ENCODE peak calls at places on chromosomes 1 and 21, in five cellular contexts. F is GM23248, W is K562, E is neural progenitor cell, R is PC-9. Y is an unnamed sample.

GRCh38 chr21:36097427-36098230 is 27.8 kb downstream of the CBR1 start:
- DNase-seq in W (peak), E (no peak), R (no peak), F (no peak), Y (no peak)

GRCh38 chr1:5164155-5164554 is 509.7 kb downstream of the AJAP1 start:
- DNase-seq in E (no peak), W (no peak), R (no peak), F (no peak), Y (no peak)

GRCh38 chr1:206430031-206430983 is 40.0 kb upstream of the IKBKE start:
- DNase-seq in R (peak), F (peak), E (no peak), W (no peak), Y (no peak)

GRCh38 chr1:235278233-235278914 is 49.6 kb downstream of the ARID4B start:
- DNase-seq in E (no peak), W (no peak), R (no peak), F (no peak), Y (no peak)

GRCh38 chr21:38489283-38489677 is 9.0 kb downstream of the ERG start:
- DNase-seq in W (no peak), R (no peak), E (no peak), F (no peak), Y (no peak)

GRCh38 chr21:46459356-46460112 is 843 bp downstream of the DIP2A start:
- DNase-seq in E (peak), R (no peak), W (peak), F (peak), Y (no peak)

GRCh38 chr1:15965228-15965767 is 10.6 kb downstream of the ZBTB17 start:
- DNase-seq in F (peak), R (no peak), E (no peak), W (no peak), Y (no peak)

GRCh38 chr1:212984522-212985291 is 31.0 kb downstream of the ANGEL2 start:
- DNase-seq in R (no peak), F (no peak), W (no peak), E (no peak), Y (no peak)

GRCh38 chr1:53552981-53553733 is 94.0 kb downstream of the DMRTB1 start:
- DNase-seq in E (no peak), R (no peak), F (no peak), W (no peak), Y (no peak)

GRCh38 chr1:26666855-26667254 is 29.0 kb upstream of the ARID1A start:
- DNase-seq in R (peak), W (no peak), E (no peak), F (peak), Y (no peak)

GRCh38 chr1:154611150-154611865 is 3.3 kb upstream of the ADAR start:
- DNase-seq in F (no peak), E (peak), W (no peak), R (no peak), Y (no peak)

GRCh38 chr1:19651141-19651737 is 7.1 kb downstream of the NBL1 start:
- DNase-seq in E (peak), R (no peak), F (peak), W (peak), Y (peak)

GRCh38 chr21:17387030-17387617 is 125.7 kb upstream of the CXADR start:
- DNase-seq in W (peak), F (peak), E (peak), R (peak), Y (peak)

GRCh38 chr1:94543003-94543402 is 1.4 kb upstream of the F3 start:
- DNase-seq in E (no peak), R (peak), W (no peak), F (peak), Y (no peak)

GRCh38 chr21:44589094-44589493 is 3.2 kb downstream of the KRTAP10-6 start:
- DNase-seq in R (no peak), E (no peak), W (no peak), F (no peak), Y (no peak)

GRCh38 chr1:42146916-42147320 is 6.3 kb upstream of the GUCA2B start:
- DNase-seq in F (peak), E (peak), R (peak), W (peak), Y (peak)

GRCh38 chr1:42145190-42145716 is 8.0 kb upstream of the GUCA2B start:
- DNase-seq in W (no peak), R (no peak), E (no peak), F (no peak), Y (no peak)

GRCh38 chr1:42146127-42146915 is 6.9 kb upstream of the GUCA2B start:
- DNase-seq in F (no peak), R (no peak), W (no peak), E (no peak), Y (no peak)

GRCh38 chr1:42144336-42145189 is 8.6 kb upstream of the GUCA2B start:
- DNase-seq in F (no peak), W (no peak), E (no peak), R (no peak), Y (no peak)

GRCh38 chr1:42145726-42146125 is 7.5 kb upstream of the GUCA2B start:
- DNase-seq in F (peak), W (no peak), R (no peak), E (no peak), Y (no peak)
- TF ChIP-seq EZH2 in F (no peak), W (no peak), R (no peak), E (no peak), Y (no peak)

GRCh38 chr1:157509546-157510232 is 42.6 kb downstream of the FCRL5 start:
- DNase-seq in E (no peak), R (no peak), F (no peak), W (no peak), Y (no peak)

GRCh38 chr1:157504646-157505045 is 47.7 kb downstream of the FCRL5 start:
- DNase-seq in R (no peak), E (no peak), W (no peak), F (no peak), Y (no peak)

GRCh38 chr1:157505481-157506272 is 46.6 kb downstream of the FCRL5 start:
- DNase-seq in F (peak), R (no peak), E (peak), W (peak), Y (peak)
- H3K4me2 ChIP-seq in F (no peak), R (no peak), E (no peak), W (no peak), Y (no peak)

GRCh38 chr1:156434976-156435550 is 65.5 kb downstream of the MEF2D start:
- DNase-seq in R (no peak), W (no peak), F (no peak), E (peak), Y (no peak)
- TF ChIP-seq EZH2 in R (no peak), W (no peak), F (no peak), E (peak), Y (no peak)

DNA sequence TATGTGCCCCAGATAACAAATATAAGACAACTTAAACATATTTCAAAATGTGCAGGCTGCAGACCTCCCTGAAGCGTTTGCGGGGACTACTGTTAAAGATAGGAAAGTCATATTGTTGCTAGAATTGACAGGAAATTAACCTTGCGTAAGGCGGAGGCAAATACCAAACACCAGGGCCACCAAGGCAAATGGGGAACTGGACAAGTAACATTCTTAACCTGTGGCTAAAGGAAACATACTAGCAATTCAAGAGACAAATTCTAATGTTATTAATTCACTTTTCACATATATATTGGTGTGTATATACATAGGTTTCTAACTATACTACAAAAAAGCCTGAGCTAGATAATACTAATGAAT is 6.8 kb downstream of the HAPLN2 start:
- DNase-seq in F (no peak), R (peak), E (no peak), W (no peak), Y (no peak)
- H3K4me2 ChIP-seq in F (no peak), R (peak), E (no peak), W (peak), Y (no peak)

DNA sequence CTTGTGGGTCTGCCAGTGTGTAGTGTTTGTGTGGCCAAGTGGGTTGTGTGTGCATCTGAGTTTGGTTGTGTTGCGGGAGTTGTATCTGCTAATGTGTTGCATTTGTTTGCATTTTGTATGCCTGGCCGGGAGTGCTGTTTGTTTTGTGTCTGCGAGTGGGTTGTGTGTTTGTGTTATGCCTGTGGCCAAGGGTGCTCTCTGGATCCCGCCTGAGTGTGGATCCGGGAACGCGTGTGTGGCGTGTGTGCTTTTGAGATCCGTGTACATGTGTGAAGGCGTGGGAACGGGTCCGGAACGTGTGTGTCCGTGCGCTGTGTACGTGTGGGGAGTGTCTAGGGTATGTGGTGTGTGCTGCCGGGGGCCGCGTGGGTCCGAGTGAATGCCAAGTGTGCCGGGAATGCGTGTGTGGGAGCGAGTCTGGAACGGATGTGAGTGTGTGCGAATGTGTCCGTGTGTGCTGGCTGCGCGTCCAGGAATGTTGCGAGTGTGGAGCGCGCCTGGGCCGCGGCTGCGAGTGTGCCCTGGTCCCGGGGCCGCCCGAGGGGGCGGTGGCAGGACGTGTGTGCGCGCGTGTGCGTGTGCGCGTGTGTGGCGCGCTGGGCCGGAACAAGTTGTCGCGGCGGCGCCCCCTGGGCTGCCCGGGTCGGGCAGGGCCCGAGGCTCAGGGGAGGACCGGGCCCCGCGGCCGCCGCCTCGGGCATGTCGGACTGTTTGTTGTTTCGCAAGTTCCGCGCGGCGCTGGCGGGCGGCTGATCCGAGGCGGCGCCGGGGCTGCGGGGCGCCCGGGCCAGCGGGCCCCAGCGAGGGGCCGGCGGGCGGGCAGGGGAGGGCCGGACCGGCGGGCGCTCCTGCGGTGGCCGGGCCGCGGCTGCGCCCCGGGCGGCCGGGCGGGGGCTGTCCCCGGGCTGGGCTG is 927 bp downstream of the PTPRU start:
- DNase-seq in E (peak), W (no peak), R (peak), F (peak), Y (peak)
- TF ChIP-seq EZH2 in E (peak), W (no peak), R (no peak), F (no peak), Y (peak)

DNA sequence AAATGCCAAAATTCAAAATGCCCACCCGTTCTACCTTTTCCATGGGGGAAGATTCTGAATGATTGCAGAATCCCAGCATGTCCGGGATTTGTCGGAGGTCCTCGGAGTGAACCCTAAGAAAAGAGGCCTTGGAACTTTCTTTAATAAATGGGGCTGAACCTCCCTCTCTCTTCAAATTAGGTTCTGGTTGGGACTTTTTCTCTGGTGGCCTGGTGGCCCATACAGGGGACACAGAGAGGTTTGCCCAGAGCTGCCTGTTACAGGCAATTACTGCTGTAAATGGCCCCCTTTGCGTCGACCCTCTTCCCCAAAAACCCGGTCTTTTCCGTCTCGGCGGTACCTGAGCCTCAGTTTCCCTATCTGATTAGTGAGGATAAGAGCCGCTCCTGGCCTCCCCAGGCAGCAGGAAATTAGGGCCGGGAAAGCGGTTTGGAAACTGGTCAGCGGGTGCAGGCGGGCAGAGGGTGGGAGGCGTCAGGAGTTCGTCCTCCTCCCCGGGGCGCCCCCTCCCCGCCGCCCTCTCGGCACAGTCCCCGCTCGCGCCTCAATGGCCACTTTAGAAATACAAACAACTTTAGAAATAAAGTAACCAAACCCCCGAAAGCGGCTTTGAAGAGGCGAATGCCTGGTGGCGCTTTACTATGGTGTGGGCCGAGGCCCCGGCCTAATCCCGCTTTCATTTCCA is 15.6 kb downstream of the PAX7 start:
- DNase-seq in W (no peak), F (no peak), R (no peak), E (peak), Y (no peak)
- H3K4me2 ChIP-seq in W (no peak), F (no peak), R (no peak), E (peak), Y (no peak)

GRCh38 chr1:156126701-156127534 is 12.4 kb downstream of the LMNA start:
- DNase-seq in R (peak), E (no peak), W (peak), F (peak), Y (peak)

GRCh38 chr1:156128749-156129682 is 14.5 kb downstream of the LMNA start:
- DNase-seq in E (no peak), F (peak), W (no peak), R (no peak), Y (no peak)

GRCh38 chr1:156130578-156130942 is 16.0 kb downstream of the LMNA start:
- DNase-seq in F (no peak), R (no peak), E (no peak), W (no peak), Y (no peak)

GRCh38 chr1:156126043-156126700 is 11.7 kb downstream of the LMNA start:
- DNase-seq in F (peak), E (no peak), W (peak), R (peak), Y (peak)

DNA sequence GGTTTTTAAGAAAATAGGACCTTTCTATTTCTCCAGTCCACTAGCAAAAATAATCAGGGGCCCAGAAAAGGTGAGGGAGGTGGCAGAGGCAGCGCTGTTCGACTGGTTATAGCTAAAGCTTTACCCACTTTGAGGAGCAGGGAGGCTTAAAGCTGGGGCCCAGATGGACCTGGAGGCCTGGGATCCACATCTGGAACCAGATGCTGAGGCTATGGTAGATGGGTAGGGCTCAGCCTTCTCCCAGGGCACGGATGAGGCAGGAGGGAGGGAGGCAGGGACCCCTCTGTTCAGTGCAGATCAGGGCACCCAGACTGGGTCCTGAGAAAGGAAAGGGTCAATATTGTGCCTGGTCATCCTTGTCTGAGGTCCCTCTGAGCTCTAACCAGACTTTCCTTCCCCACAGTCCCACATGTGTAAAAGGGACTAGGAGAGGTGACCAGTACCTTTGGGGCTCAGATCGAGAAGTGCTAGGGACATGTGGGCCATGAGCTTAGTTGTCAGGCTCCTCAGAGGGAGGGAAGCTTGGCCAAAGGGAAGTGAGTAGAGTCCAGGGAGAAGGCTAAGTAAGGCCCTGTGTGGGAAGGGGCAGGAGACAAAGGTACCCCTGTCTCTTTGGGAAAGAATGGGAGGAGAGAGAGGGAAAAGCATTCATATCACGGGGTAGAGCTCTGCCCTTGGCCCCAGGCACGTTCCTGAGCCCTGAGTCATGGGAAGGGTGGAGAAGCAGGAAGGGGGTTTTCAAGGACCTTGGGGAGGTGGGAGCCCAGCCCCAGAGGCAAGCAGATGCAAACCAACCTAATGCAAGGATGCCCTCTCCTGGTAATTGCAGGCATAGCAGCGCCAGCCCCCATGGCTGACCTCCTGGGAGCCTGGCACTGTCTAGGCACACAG is 15.4 kb downstream of the LMNA start:
- DNase-seq in E (peak), W (peak), R (peak), F (peak), Y (peak)
- TF ChIP-seq EZH2 in E (no peak), W (no peak), R (no peak), F (no peak), Y (no peak)